ENCODE peak calls at places on chromosomes 7 and 10, in eight cellular contexts. B is BJ, P is Panc1, F is ascending aorta, S is cardiac fibroblast, D is fibroblast of lung, R is astrocyte of the spinal cord, X is GM12865. G is an unnamed sample.

GRCh38 chr7:93146465-93147127 is 1.6 kb downstream of the SAMD9L start:
- DNase-seq in B (no peak), P (no peak), F (no peak), S (no peak), D (no peak), R (no peak), X (peak), G (no peak)

GRCh38 chr7:116218051-116218645 is 7.8 kb downstream of the TES start:
- DNase-seq in B (peak), P (no peak), F (no peak), S (peak), D (peak), R (peak), X (no peak), G (no peak)

GRCh38 chr10:128091636-128092210 is 34.5 kb downstream of the MKI67 start:
- DNase-seq in B (no peak), P (no peak), F (no peak), S (no peak), D (no peak), R (no peak), X (no peak), G (no peak)

GRCh38 chr7:99004216-99004615 is 125.9 kb downstream of the TRRAP start:
- DNase-seq in B (no peak), P (no peak), F (no peak), S (peak), D (peak), R (peak), X (no peak), G (no peak)

GRCh38 chr7:2978403-2978802 is 65.3 kb downstream of the CARD11 start:
- DNase-seq in B (no peak), P (no peak), F (no peak), S (no peak), D (peak), R (no peak), X (peak), G (no peak)

GRCh38 chr7:35630573-35630972 is 64.4 kb downstream of the HERPUD2 start:
- DNase-seq in B (no peak), P (no peak), F (no peak), S (peak), D (peak), R (peak), X (no peak), G (no peak)

GRCh38 chr10:102726274-102726673 is 11.8 kb downstream of the SFXN2 start:
- DNase-seq in B (no peak), P (no peak), F (peak), S (peak), D (no peak), R (no peak), X (no peak), G (no peak)

GRCh38 chr7:26439502-26440252 is 148.0 kb downstream of the SNX10 start:
- DNase-seq in B (no peak), P (no peak), F (no peak), S (no peak), D (no peak), R (no peak), X (no peak), G (no peak)

GRCh38 chr10:19628767-19629443 is 187.3 kb upstream of the PLXDC2 start:
- DNase-seq in B (no peak), P (no peak), F (no peak), S (peak), D (peak), R (peak), X (no peak), G (no peak)

GRCh38 chr10:122132882-122133634 is 138.0 kb upstream of the BTBD16 start:
- DNase-seq in B (no peak), P (no peak), F (no peak), S (no peak), D (no peak), R (no peak), X (no peak), G (no peak)
- TF ChIP-seq CTCF in B (no peak), P (no peak), F (no peak), S (no peak), D (no peak), R (no peak), X (no peak), G (no peak)

GRCh38 chr10:9339702-9340101 is 1285.2 kb downstream of the GATA3 start:
- DNase-seq in B (no peak), P (no peak), F (no peak), S (no peak), D (no peak), R (no peak), X (no peak), G (no peak)

DNA sequence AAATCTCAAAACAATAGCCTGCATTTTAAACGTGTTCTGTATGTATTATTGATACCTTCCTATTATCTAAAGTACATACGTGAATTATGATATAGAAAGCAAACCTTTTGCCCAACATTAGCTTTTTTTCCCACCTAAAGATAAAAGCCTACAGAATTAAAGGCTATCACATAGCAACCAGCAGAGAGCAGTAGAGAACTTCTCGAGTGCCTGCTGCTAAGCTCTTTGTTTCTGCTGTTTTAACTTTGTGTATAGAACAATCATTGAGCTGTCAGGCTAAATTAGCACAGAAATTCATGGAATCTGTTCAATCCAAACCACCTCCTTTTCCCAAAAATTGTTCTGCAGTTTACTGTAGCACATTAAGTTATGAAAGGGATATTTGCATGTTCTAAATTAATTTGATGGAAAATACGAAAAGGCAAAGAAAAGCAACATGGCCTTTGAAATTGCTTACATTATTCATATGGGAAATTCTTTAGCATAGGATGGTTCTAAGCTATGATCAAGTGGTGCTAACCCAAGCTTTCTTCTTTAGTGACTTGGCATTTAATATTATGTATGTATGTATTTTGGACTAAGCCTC is 1288.5 kb downstream of the GATA3 start:
- DNase-seq in B (no peak), P (peak), F (no peak), S (peak), D (peak), R (peak), X (peak), G (no peak)
- TF ChIP-seq CTCF in B (peak), P (peak), F (peak), S (peak), D (peak), R (peak), X (peak), G (no peak)

DNA sequence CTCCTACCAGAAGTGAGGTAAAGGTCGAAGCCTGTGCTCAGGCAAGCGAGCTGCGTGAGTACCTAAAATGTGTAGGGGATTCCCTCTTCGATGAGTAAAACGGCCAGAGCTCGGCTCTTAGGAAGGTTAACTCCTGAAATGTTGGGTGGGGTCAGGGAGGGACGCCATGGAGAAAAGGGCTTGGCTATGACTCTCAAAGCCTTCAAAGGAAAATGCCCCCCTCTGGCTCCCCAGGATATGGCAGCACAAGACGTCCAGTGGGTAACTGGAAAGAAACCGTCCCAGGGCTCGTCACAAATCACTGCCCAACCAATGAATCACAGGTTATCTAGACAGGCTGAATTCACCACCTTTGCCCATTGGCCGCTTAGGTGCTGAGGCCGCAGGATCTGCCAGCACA is 58.0 kb downstream of the CALML3 start:
- DNase-seq in B (no peak), P (no peak), F (no peak), S (no peak), D (no peak), R (no peak), X (peak), G (no peak)
- TF ChIP-seq CTCF in B (no peak), P (no peak), F (no peak), S (no peak), D (no peak), R (peak), X (no peak), G (no peak)

GRCh38 chr7:42227523-42227922 is 9.5 kb downstream of the GLI3 start:
- DNase-seq in B (no peak), P (no peak), F (no peak), S (no peak), D (no peak), R (no peak), X (peak), G (no peak)

GRCh38 chr7:42222119-42222518 is 14.9 kb downstream of the GLI3 start:
- DNase-seq in B (no peak), P (no peak), F (no peak), S (no peak), D (no peak), R (no peak), X (no peak), G (no peak)

GRCh38 chr7:42222891-42223290 is 14.1 kb downstream of the GLI3 start:
- DNase-seq in B (no peak), P (no peak), F (no peak), S (peak), D (no peak), R (no peak), X (no peak), G (no peak)

GRCh38 chr7:42226354-42226941 is 10.6 kb downstream of the GLI3 start:
- DNase-seq in B (no peak), P (no peak), F (no peak), S (peak), D (no peak), R (no peak), X (no peak), G (no peak)

DNA sequence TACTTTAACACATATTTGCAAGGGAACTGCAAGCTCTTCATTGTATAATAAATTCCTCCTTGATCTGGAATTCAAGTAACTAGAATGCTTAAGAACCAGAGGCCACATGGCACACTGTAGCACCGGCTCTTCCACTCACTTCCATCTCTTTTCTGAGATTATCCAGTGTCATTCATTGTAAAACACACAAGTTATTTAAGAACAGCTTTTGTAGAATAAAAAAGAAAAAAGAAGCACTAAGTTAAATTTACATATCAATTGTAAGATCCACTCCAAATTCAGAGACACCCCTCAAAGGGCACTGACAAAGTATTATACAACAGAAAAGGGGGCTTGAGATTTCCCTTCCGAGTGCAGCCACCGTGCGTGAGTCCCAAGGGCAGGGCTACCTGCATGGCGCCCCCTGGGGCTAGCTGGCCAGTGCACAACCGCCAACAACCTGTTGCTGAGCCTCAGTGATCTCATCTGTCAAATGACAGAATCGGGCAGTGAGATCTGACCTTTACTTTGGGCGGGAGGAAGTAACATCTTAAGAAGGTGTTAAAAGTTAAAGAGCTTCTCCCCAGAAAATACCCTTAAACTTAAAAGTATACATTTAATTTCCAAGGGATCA is 12.5 kb downstream of the GLI3 start:
- DNase-seq in B (no peak), P (no peak), F (no peak), S (no peak), D (no peak), R (no peak), X (no peak), G (no peak)
- TF ChIP-seq CTCF in B (no peak), P (no peak), F (no peak), S (no peak), D (no peak), R (no peak), X (no peak), G (no peak)

DNA sequence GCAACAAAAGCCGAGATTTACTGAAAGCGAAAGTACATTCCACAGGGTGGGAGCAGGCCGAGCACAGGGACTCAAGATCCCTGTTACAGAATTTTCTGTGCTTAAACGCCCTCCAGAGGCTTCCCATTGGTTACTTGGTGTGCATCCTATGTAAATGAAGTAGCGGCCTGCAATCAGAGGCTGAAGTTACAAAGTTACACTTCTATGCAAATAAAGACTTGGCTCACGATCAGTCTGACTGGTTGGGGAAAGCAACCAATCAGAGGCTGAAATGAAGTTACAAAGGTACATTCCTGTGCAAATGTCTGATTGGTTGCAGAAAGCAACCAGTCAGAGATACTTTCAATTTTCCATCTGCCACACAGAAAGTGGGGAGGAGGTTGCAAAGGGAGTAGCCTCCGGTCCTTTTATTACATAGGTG is 4.1 kb downstream of the ACBD7 start:
- DNase-seq in B (peak), P (no peak), F (peak), S (peak), D (peak), R (peak), X (peak), G (no peak)
- TF ChIP-seq CTCF in B (peak), P (no peak), F (no peak), S (no peak), D (no peak), R (no peak), X (no peak), G (no peak)

GRCh38 chr10:784759-785538 is 95.5 kb upstream of the DIP2C start:
- DNase-seq in B (no peak), P (no peak), F (peak), S (peak), D (peak), R (peak), X (no peak), G (no peak)
- TF ChIP-seq CTCF in B (peak), P (no peak), F (peak), S (peak), D (no peak), R (peak), X (no peak), G (no peak)

GRCh38 chr10:132536964-132537712 is 449 bp upstream of the INPP5A start:
- DNase-seq in B (peak), P (peak), F (peak), S (peak), D (peak), R (peak), X (peak), G (peak)
- TF ChIP-seq CTCF in B (peak), P (peak), F (no peak), S (no peak), D (no peak), R (peak), X (peak), G (no peak)

G was measured in omental fat pad.